ENCODE peak calls at places on chromosomes 3 and 15, in ten cellular contexts. One of them, this sample, is unnamed.

GRCh38 chr3:123584284-123584987 is 417 bp downstream of the HACD2 start:
- DNase-seq in MV-4-11: no peak
- DNase-seq in left ventricle myocardium inferior: peak
- DNase-seq in NCI-H146: peak
- DNase-seq in endodermal cell: no peak
- DNase-seq in activated T-helper 1 cell treated with anti-CD3 and anti-CD28 coated beads, Interleukin-2, amount 50 U/mL, for 16 hours: peak
- DNase-seq in mesothelial cell of epicardium: peak
- DNase-seq in CD8-positive, alpha-beta T cell: peak
- DNase-seq in AG04449: no peak
- DNase-seq in hypothalamus: peak
- DNase-seq in this sample: no peak

GRCh38 chr15:64164436-64164835 is 1.6 kb upstream of the PPIB start:
- DNase-seq in CD8-positive, alpha-beta T cell: no peak
- DNase-seq in NCI-H146: no peak
- DNase-seq in mesothelial cell of epicardium: no peak
- DNase-seq in endodermal cell: no peak
- DNase-seq in left ventricle myocardium inferior: no peak
- DNase-seq in hypothalamus: no peak
- DNase-seq in activated T-helper 1 cell treated with anti-CD3 and anti-CD28 coated beads, Interleukin-2, amount 50 U/mL, for 16 hours: no peak
- DNase-seq in MV-4-11: no peak
- DNase-seq in AG04449: no peak
- DNase-seq in this sample: no peak

GRCh38 chr3:138944842-138945645 is 1.9 kb downstream of the FOXL2 start:
- DNase-seq in endodermal cell: peak
- DNase-seq in MV-4-11: no peak
- DNase-seq in left ventricle myocardium inferior: no peak
- DNase-seq in CD8-positive, alpha-beta T cell: no peak
- DNase-seq in NCI-H146: no peak
- DNase-seq in AG04449: no peak
- DNase-seq in activated T-helper 1 cell treated with anti-CD3 and anti-CD28 coated beads, Interleukin-2, amount 50 U/mL, for 16 hours: no peak
- DNase-seq in hypothalamus: no peak
- DNase-seq in mesothelial cell of epicardium: no peak
- DNase-seq in this sample: no peak

GRCh38 chr15:78353093-78353492 is 12.9 kb downstream of the CRABP1 start:
- DNase-seq in MV-4-11: peak
- DNase-seq in CD8-positive, alpha-beta T cell: no peak
- DNase-seq in endodermal cell: no peak
- DNase-seq in mesothelial cell of epicardium: no peak
- DNase-seq in AG04449: no peak
- DNase-seq in left ventricle myocardium inferior: no peak
- DNase-seq in NCI-H146: no peak
- DNase-seq in hypothalamus: no peak
- DNase-seq in activated T-helper 1 cell treated with anti-CD3 and anti-CD28 coated beads, Interleukin-2, amount 50 U/mL, for 16 hours: no peak
- DNase-seq in this sample: no peak

GRCh38 chr3:195209836-195210551 is 61.0 kb downstream of the XXYLT1 start:
- DNase-seq in activated T-helper 1 cell treated with anti-CD3 and anti-CD28 coated beads, Interleukin-2, amount 50 U/mL, for 16 hours: no peak
- DNase-seq in endodermal cell: no peak
- DNase-seq in CD8-positive, alpha-beta T cell: no peak
- DNase-seq in mesothelial cell of epicardium: no peak
- DNase-seq in MV-4-11: no peak
- DNase-seq in left ventricle myocardium inferior: peak
- DNase-seq in AG04449: no peak
- DNase-seq in hypothalamus: no peak
- DNase-seq in NCI-H146: no peak
- DNase-seq in this sample: no peak

GRCh38 chr3:13536832-13537231 is 12.1 kb upstream of the FBLN2 start:
- DNase-seq in hypothalamus: no peak
- DNase-seq in CD8-positive, alpha-beta T cell: no peak
- DNase-seq in NCI-H146: no peak
- DNase-seq in AG04449: no peak
- DNase-seq in MV-4-11: peak
- DNase-seq in endodermal cell: no peak
- DNase-seq in left ventricle myocardium inferior: no peak
- DNase-seq in activated T-helper 1 cell treated with anti-CD3 and anti-CD28 coated beads, Interleukin-2, amount 50 U/mL, for 16 hours: no peak
- DNase-seq in mesothelial cell of epicardium: no peak
- DNase-seq in this sample: no peak

GRCh38 chr15:73388256-73388781 is 19.6 kb upstream of the HCN4 start:
- DNase-seq in endodermal cell: peak
- DNase-seq in MV-4-11: no peak
- DNase-seq in NCI-H146: no peak
- DNase-seq in mesothelial cell of epicardium: no peak
- DNase-seq in hypothalamus: no peak
- DNase-seq in left ventricle myocardium inferior: no peak
- DNase-seq in AG04449: peak
- DNase-seq in CD8-positive, alpha-beta T cell: no peak
- DNase-seq in activated T-helper 1 cell treated with anti-CD3 and anti-CD28 coated beads, Interleukin-2, amount 50 U/mL, for 16 hours: no peak
- DNase-seq in this sample: no peak

GRCh38 chr15:65231306-65231705 is 20.0 kb upstream of the CILP start:
- DNase-seq in NCI-H146: no peak
- DNase-seq in AG04449: no peak
- DNase-seq in endodermal cell: no peak
- DNase-seq in activated T-helper 1 cell treated with anti-CD3 and anti-CD28 coated beads, Interleukin-2, amount 50 U/mL, for 16 hours: no peak
- DNase-seq in mesothelial cell of epicardium: no peak
- DNase-seq in hypothalamus: no peak
- DNase-seq in MV-4-11: no peak
- DNase-seq in left ventricle myocardium inferior: no peak
- DNase-seq in CD8-positive, alpha-beta T cell: no peak
- DNase-seq in this sample: no peak

GRCh38 chr3:30693470-30694120 is 87.2 kb downstream of the TGFBR2 start:
- DNase-seq in left ventricle myocardium inferior: no peak
- DNase-seq in endodermal cell: peak
- DNase-seq in CD8-positive, alpha-beta T cell: no peak
- DNase-seq in hypothalamus: no peak
- DNase-seq in AG04449: no peak
- DNase-seq in MV-4-11: peak
- DNase-seq in activated T-helper 1 cell treated with anti-CD3 and anti-CD28 coated beads, Interleukin-2, amount 50 U/mL, for 16 hours: no peak
- DNase-seq in NCI-H146: peak
- DNase-seq in mesothelial cell of epicardium: no peak
- DNase-seq in this sample: peak

GRCh38 chr15:46555547-46555946 is 920.7 kb downstream of the SQOR start:
- DNase-seq in endodermal cell: no peak
- DNase-seq in NCI-H146: no peak
- DNase-seq in mesothelial cell of epicardium: no peak
- DNase-seq in left ventricle myocardium inferior: no peak
- DNase-seq in AG04449: no peak
- DNase-seq in CD8-positive, alpha-beta T cell: no peak
- DNase-seq in activated T-helper 1 cell treated with anti-CD3 and anti-CD28 coated beads, Interleukin-2, amount 50 U/mL, for 16 hours: no peak
- DNase-seq in MV-4-11: no peak
- DNase-seq in hypothalamus: no peak
- DNase-seq in this sample: no peak

GRCh38 chr3:4425707-4426106 is 41.4 kb downstream of the SUMF1 start:
- DNase-seq in AG04449: no peak
- DNase-seq in CD8-positive, alpha-beta T cell: no peak
- DNase-seq in left ventricle myocardium inferior: no peak
- DNase-seq in mesothelial cell of epicardium: no peak
- DNase-seq in MV-4-11: no peak
- DNase-seq in NCI-H146: no peak
- DNase-seq in endodermal cell: no peak
- DNase-seq in hypothalamus: no peak
- DNase-seq in activated T-helper 1 cell treated with anti-CD3 and anti-CD28 coated beads, Interleukin-2, amount 50 U/mL, for 16 hours: no peak
- DNase-seq in this sample: no peak

GRCh38 chr15:85793641-85794597 is 806 bp downstream of the KLHL25 start:
- DNase-seq in AG04449: no peak
- DNase-seq in activated T-helper 1 cell treated with anti-CD3 and anti-CD28 coated beads, Interleukin-2, amount 50 U/mL, for 16 hours: no peak
- DNase-seq in NCI-H146: peak
- DNase-seq in left ventricle myocardium inferior: no peak
- DNase-seq in CD8-positive, alpha-beta T cell: peak
- DNase-seq in endodermal cell: peak
- DNase-seq in MV-4-11: no peak
- DNase-seq in hypothalamus: no peak
- DNase-seq in mesothelial cell of epicardium: peak
- DNase-seq in this sample: no peak

GRCh38 chr15:85543741-85544155 is 163.3 kb downstream of the AKAP13 start:
- DNase-seq in activated T-helper 1 cell treated with anti-CD3 and anti-CD28 coated beads, Interleukin-2, amount 50 U/mL, for 16 hours: no peak
- DNase-seq in AG04449: no peak
- DNase-seq in MV-4-11: no peak
- DNase-seq in left ventricle myocardium inferior: peak
- DNase-seq in CD8-positive, alpha-beta T cell: peak
- DNase-seq in hypothalamus: peak
- DNase-seq in endodermal cell: peak
- DNase-seq in NCI-H146: peak
- DNase-seq in mesothelial cell of epicardium: no peak
- DNase-seq in this sample: no peak

GRCh38 chr3:155356594-155357370 is 63.3 kb upstream of the STRIT1 start:
- DNase-seq in left ventricle myocardium inferior: no peak
- DNase-seq in activated T-helper 1 cell treated with anti-CD3 and anti-CD28 coated beads, Interleukin-2, amount 50 U/mL, for 16 hours: no peak
- DNase-seq in AG04449: no peak
- DNase-seq in hypothalamus: no peak
- DNase-seq in CD8-positive, alpha-beta T cell: no peak
- DNase-seq in mesothelial cell of epicardium: no peak
- DNase-seq in endodermal cell: peak
- DNase-seq in NCI-H146: no peak
- DNase-seq in MV-4-11: no peak
- DNase-seq in this sample: no peak

GRCh38 chr3:165526367-165526766 is 310.9 kb downstream of the BCHE start:
- DNase-seq in CD8-positive, alpha-beta T cell: no peak
- DNase-seq in NCI-H146: peak
- DNase-seq in left ventricle myocardium inferior: no peak
- DNase-seq in AG04449: no peak
- DNase-seq in endodermal cell: peak
- DNase-seq in MV-4-11: no peak
- DNase-seq in mesothelial cell of epicardium: no peak
- DNase-seq in hypothalamus: no peak
- DNase-seq in activated T-helper 1 cell treated with anti-CD3 and anti-CD28 coated beads, Interleukin-2, amount 50 U/mL, for 16 hours: no peak
- DNase-seq in this sample: no peak

GRCh38 chr3:107740992-107741896 is 218.5 kb downstream of the BBX start:
- DNase-seq in activated T-helper 1 cell treated with anti-CD3 and anti-CD28 coated beads, Interleukin-2, amount 50 U/mL, for 16 hours: no peak
- DNase-seq in MV-4-11: peak
- DNase-seq in left ventricle myocardium inferior: no peak
- DNase-seq in hypothalamus: no peak
- DNase-seq in AG04449: no peak
- DNase-seq in NCI-H146: peak
- DNase-seq in CD8-positive, alpha-beta T cell: no peak
- DNase-seq in endodermal cell: no peak
- DNase-seq in mesothelial cell of epicardium: no peak
- DNase-seq in this sample: no peak

GRCh38 chr15:25543156-25543555 is 104.3 kb upstream of the UBE3A start:
- DNase-seq in mesothelial cell of epicardium: peak
- DNase-seq in CD8-positive, alpha-beta T cell: no peak
- DNase-seq in AG04449: peak
- DNase-seq in MV-4-11: peak
- DNase-seq in left ventricle myocardium inferior: no peak
- DNase-seq in endodermal cell: no peak
- DNase-seq in activated T-helper 1 cell treated with anti-CD3 and anti-CD28 coated beads, Interleukin-2, amount 50 U/mL, for 16 hours: no peak
- DNase-seq in NCI-H146: no peak
- DNase-seq in hypothalamus: no peak
- DNase-seq in this sample: no peak

GRCh38 chr3:46946856-46947544 is 29.5 kb downstream of the CCDC12 start:
- DNase-seq in MV-4-11: no peak
- DNase-seq in CD8-positive, alpha-beta T cell: peak
- DNase-seq in endodermal cell: no peak
- DNase-seq in mesothelial cell of epicardium: no peak
- DNase-seq in activated T-helper 1 cell treated with anti-CD3 and anti-CD28 coated beads, Interleukin-2, amount 50 U/mL, for 16 hours: peak
- DNase-seq in NCI-H146: no peak
- DNase-seq in hypothalamus: no peak
- DNase-seq in left ventricle myocardium inferior: no peak
- DNase-seq in AG04449: no peak
- DNase-seq in this sample: no peak